ENCODE peak calls at places on chromosome 15, in four cellular contexts. P is esophagus squamous epithelium; S is tibial artery; R is effector memory CD4-positive, alpha-beta T cell. E is an unnamed sample. For H3K4me1 and H3K36me3, the result is how much of the 10 kb centered on the place peaks cover.

GRCh38 chr15:43370310-43370974 is 401 bp downstream of the ZSCAN29 start:
- DNase-seq in R (no peak), P (no peak), S (peak), E (no peak)

GRCh38 chr15:61146643-61147230 is 82.4 kb downstream of the RORA start:
- DNase-seq in S (no peak), R (no peak), P (no peak), E (no peak)

GRCh38 chr15:28100516-28101195 is 1.5 kb upstream of the OCA2 start:
- DNase-seq in S (no peak), R (no peak), P (no peak), E (no peak)

GRCh38 chr15:90837052-90837621 is 31.3 kb upstream of the FURIN start:
- DNase-seq in S (no peak), P (no peak), R (no peak), E (no peak)

GRCh38 chr15:48963524-48964113 is at the start of gene SHC4:
- DNase-seq in R (no peak), S (peak), P (no peak), E (no peak)

GRCh38 chr15:70447927-70448698 is 315.2 kb downstream of the UACA start:
- DNase-seq in R (no peak), P (no peak), S (no peak), E (peak)

GRCh38 chr15:92839696-92840095 is 60.4 kb upstream of the CHD2 start:
- DNase-seq in R (no peak), P (no peak), S (no peak), E (no peak)

GRCh38 chr15:94487635-94488034 is 256.3 kb downstream of the MCTP2 start:
- DNase-seq in S (no peak), R (no peak), P (no peak), E (no peak)

GRCh38 chr15:90915808-90916440 is 12.8 kb downstream of the MAN2A2 start:
- DNase-seq in S (peak), P (peak), R (no peak), E (no peak)

GRCh38 chr15:41917767-41918430 is 24.0 kb upstream of the SPTBN5 start:
- DNase-seq in P (no peak), S (no peak), R (no peak), E (no peak)

GRCh38 chr15:68967948-68968347 is 37.6 kb downstream of the SPESP1 start:
- DNase-seq in S (no peak), P (no peak), R (no peak), E (no peak)

GRCh38 chr15:49876401-49877038 is 242.5 kb downstream of the ATP8B4 start:
- DNase-seq in R (no peak), S (peak), P (no peak), E (no peak)

GRCh38 chr15:69780374-69780773 is 317.3 kb downstream of the TLE3 start:
- DNase-seq in R (no peak), S (no peak), P (no peak), E (no peak)

GRCh38 chr15:67884514-67885225 is 44.8 kb upstream of the RNU6-1 start:
- DNase-seq in S (peak), R (peak), P (no peak), E (no peak)

GRCh38 chr15:99504823-99505551 is 60.8 kb upstream of the MEF2A start:
- DNase-seq in R (no peak), P (no peak), S (no peak), E (no peak)

GRCh38 chr15:63332367-63333078 is 49.1 kb downstream of the CA12 start:
- DNase-seq in S (no peak), P (no peak), R (no peak), E (no peak)

GRCh38 chr15:52284164-52284563 is 11.4 kb downstream of the MYO5C start:
- DNase-seq in S (no peak), P (no peak), R (no peak), E (no peak)

GRCh38 chr15:75030424-75030823 is 7.0 kb downstream of the PPCDC start:
- DNase-seq in R (no peak), S (no peak), P (no peak), E (no peak)

GRCh38 chr15:61003683-61004299 is 225.3 kb downstream of the RORA start:
- DNase-seq in R (no peak), S (no peak), P (no peak), E (no peak)

GRCh38 chr15:90225047-90225446 is 8.7 kb downstream of the CIB1 start:
- DNase-seq in R (no peak), S (no peak), P (no peak), E (no peak)

GRCh38 chr15:88718731-88719130 is 79.9 kb downstream of the ISG20 start:
- DNase-seq in R (no peak), S (no peak), P (no peak), E (no peak)

GRCh38 chr15:31128919-31129768 is 27.6 kb upstream of the TRPM1 start:
- DNase-seq in P (peak), S (peak), R (peak), E (peak)

GRCh38 chr15:32706704-32707103 is 11.1 kb upstream of the GREM1 start:
- DNase-seq in P (no peak), R (no peak), S (no peak), E (no peak)

GRCh38 chr15:38868326-38869114 is 303.9 kb upstream of the RASGRP1 start:
- DNase-seq in P (no peak), S (peak), R (no peak), E (no peak)

GRCh38 chr15:35888815-35889214 is 342.9 kb upstream of the DPH6 start:
- DNase-seq in R (no peak), P (no peak), S (no peak), E (no peak)

GRCh38 chr15:69000725-69001503 is 13.6 kb upstream of the NOX5 start:
- DNase-seq in P (no peak), R (no peak), S (no peak), E (no peak)

GRCh38 chr15:45265506-45265905 is 13.5 kb downstream of the SLC28A2 start:
- DNase-seq in S (no peak), R (no peak), P (no peak), E (no peak)

GRCh38 chr15:90895571-90896117 is 7.5 kb upstream of the MAN2A2 start:
- DNase-seq in R (no peak), S (no peak), P (no peak), E (no peak)

GRCh38 chr15:70488002-70488605 is 275.3 kb downstream of the UACA start:
- DNase-seq in P (no peak), R (peak), S (peak), E (peak)

GRCh38 chr15:58212909-58213526 is 74.8 kb downstream of the AQP9 start:
- DNase-seq in R (no peak), S (no peak), P (no peak), E (no peak)

GRCh38 chr15:71658036-71658435 is 152.3 kb upstream of the NR2E3 start:
- DNase-seq in P (no peak), S (no peak), R (no peak), E (no peak)

GRCh38 chr15:61327019-61327631 is 98.0 kb upstream of the RORA start:
- DNase-seq in R (no peak), S (no peak), P (no peak), E (no peak)

GRCh38 chr15:66738116-66738515 is 36.1 kb downstream of the SMAD6 start:
- DNase-seq in S (no peak), R (no peak), P (no peak), E (no peak)

GRCh38 chr15:67905628-67906027 is 65.8 kb upstream of the RNU6-1 start:
- DNase-seq in P (no peak), S (no peak), R (no peak), E (no peak)

GRCh38 chr15:70569139-70569717 is 194.1 kb downstream of the UACA start:
- DNase-seq in P (no peak), S (no peak), R (no peak), E (peak)

GRCh38 chr15:89299896-89300295 is 34.7 kb downstream of the POLG start:
- DNase-seq in R (no peak), P (no peak), S (no peak), E (no peak)

GRCh38 chr15:53323197-53323596 is 436.3 kb downstream of the WDR72 start:
- DNase-seq in P (no peak), S (no peak), R (no peak), E (no peak)

GRCh38 chr15:65532738-65533051 is 2.4 kb downstream of the HACD3 start:
- DNase-seq in R (no peak), S (no peak), P (no peak), E (no peak)

GRCh38 chr15:73539726-73540125 is 93.5 kb downstream of the NPTN start:
- DNase-seq in S (no peak), R (no peak), P (no peak), E (no peak)
- H3K4me1 ChIP-seq in S (under half), R (under half), P (under half), E (under half)

GRCh38 chr15:96337991-96338771 is 7.7 kb downstream of the NR2F2 start:
- DNase-seq in P (no peak), S (no peak), R (no peak), E (no peak)
- H3K36me3 ChIP-seq in P (under half), S (under half), R (under half), E (under half)

GRCh38 chr15:78083186-78083585 is 5.7 kb upstream of the TBC1D2B start:
- DNase-seq in P (no peak), R (no peak), S (no peak), E (no peak)

GRCh38 chr15:78085928-78086327 is 6.4 kb upstream of the SH2D7 start:
- DNase-seq in R (no peak), P (no peak), S (no peak), E (no peak)

GRCh38 chr15:78082743-78083110 is 5.2 kb upstream of the TBC1D2B start:
- DNase-seq in P (no peak), S (no peak), R (no peak), E (no peak)

GRCh38 chr15:78083687-78084358 is 6.3 kb upstream of the TBC1D2B start:
- DNase-seq in R (no peak), P (no peak), S (no peak), E (no peak)

GRCh38 chr15:78084359-78084750 is 6.8 kb upstream of the TBC1D2B start:
- DNase-seq in S (no peak), P (no peak), R (no peak), E (no peak)
- H3K4me3 ChIP-seq in S (no peak), P (no peak), R (no peak), E (no peak)

GRCh38 chr15:73749533-73749932 is 3.6 kb downstream of the INSYN1 start:
- DNase-seq in S (no peak), R (no peak), P (no peak), E (no peak)
- H3K4me1 ChIP-seq in S (under half), R (under half), P (under half), E (under half)

E was measured in CD8-positive, alpha-beta T cell.